ENCODE peak calls at places on chromosomes 3 and 15, in seven cellular contexts. B, I, C, R, V, T and Q are unnamed samples. For H3K4me1, the result is how much of the 10 kb centered on the place peaks cover.

GRCh38 chr15:69855172-69855562 is 242.6 kb downstream of the TLE3 start:
- DNase-seq in B (no peak), I (no peak), C (no peak), R (no peak), V (no peak), T (no peak), Q (no peak)

GRCh38 chr3:113947372-113948014 is at the start of gene ZDHHC23:
- DNase-seq in B (peak), I (peak), C (no peak), R (peak), V (peak), T (peak), Q (peak)

GRCh38 chr3:169751875-169752274 is 13.0 kb downstream of the TERC start:
- DNase-seq in B (no peak), I (no peak), C (no peak), R (no peak), V (no peak), T (no peak), Q (no peak)

GRCh38 chr3:46998121-46998851 is 18.8 kb downstream of the NBEAL2 start:
- DNase-seq in B (peak), I (peak), C (no peak), R (peak), V (peak), T (peak), Q (peak)

GRCh38 chr3:124607163-124607562 is 123.1 kb upstream of the UMPS start:
- DNase-seq in B (no peak), I (no peak), C (no peak), R (no peak), V (no peak), T (no peak), Q (no peak)

GRCh38 chr15:89367485-89368451 is 33.1 kb upstream of the POLG start:
- DNase-seq in B (no peak), I (no peak), C (no peak), R (no peak), V (no peak), T (no peak), Q (no peak)

GRCh38 chr3:179809639-179810038 is 156.8 kb downstream of the USP13 start:
- DNase-seq in B (no peak), I (no peak), C (no peak), R (no peak), V (no peak), T (no peak), Q (no peak)

GRCh38 chr3:59320080-59320479 is 270.3 kb upstream of the CFAP20DC start:
- DNase-seq in B (no peak), I (no peak), C (no peak), R (no peak), V (no peak), T (no peak), Q (no peak)

GRCh38 chr3:63980830-63981498 is 42.3 kb downstream of the PSMD6 start:
- DNase-seq in B (no peak), I (no peak), C (no peak), R (no peak), V (no peak), T (no peak), Q (no peak)

GRCh38 chr3:29281265-29282228 is 676 bp downstream of the RBMS3 start:
- DNase-seq in B (peak), I (no peak), C (no peak), R (peak), V (no peak), T (peak), Q (no peak)

GRCh38 chr3:29475305-29475825 is 194.5 kb downstream of the RBMS3 start:
- DNase-seq in B (no peak), I (no peak), C (no peak), R (no peak), V (no peak), T (no peak), Q (no peak)

GRCh38 chr3:43637702-43638101 is 15.9 kb upstream of the ANO10 start:
- DNase-seq in B (no peak), I (no peak), C (no peak), R (no peak), V (no peak), T (no peak), Q (no peak)

GRCh38 chr15:67359431-67360082 is 105.0 kb downstream of the IQCH start:
- DNase-seq in B (no peak), I (no peak), C (no peak), R (no peak), V (no peak), T (no peak), Q (no peak)

GRCh38 chr3:11470031-11470853 is 173.5 kb downstream of the VGLL4 start:
- DNase-seq in B (no peak), I (no peak), C (no peak), R (no peak), V (no peak), T (no peak), Q (no peak)

GRCh38 chr3:194369522-194370279 is at the start of gene LRRC15:
- DNase-seq in B (no peak), I (no peak), C (no peak), R (no peak), V (no peak), T (no peak), Q (no peak)

GRCh38 chr3:41222012-41222411 is 22.7 kb downstream of the CTNNB1 start:
- DNase-seq in B (no peak), I (no peak), C (no peak), R (no peak), V (no peak), T (no peak), Q (no peak)

GRCh38 chr3:41221278-41221677 is 22.0 kb downstream of the CTNNB1 start:
- DNase-seq in B (no peak), I (no peak), C (no peak), R (no peak), V (no peak), T (no peak), Q (no peak)

GRCh38 chr3:41223691-41224090 is 24.4 kb downstream of the CTNNB1 start:
- DNase-seq in B (no peak), I (no peak), C (no peak), R (no peak), V (no peak), T (no peak), Q (no peak)

GRCh38 chr3:41223078-41223477 is 23.8 kb downstream of the CTNNB1 start:
- DNase-seq in B (no peak), I (no peak), C (no peak), R (no peak), V (no peak), T (no peak), Q (no peak)

GRCh38 chr3:41222508-41222907 is 23.2 kb downstream of the CTNNB1 start:
- DNase-seq in B (no peak), I (no peak), C (no peak), R (no peak), V (no peak), T (no peak), Q (no peak)
- H3K27ac ChIP-seq in B (no peak), I (no peak), C (no peak), R (no peak), V (peak), T (no peak), Q (peak)

DNA sequence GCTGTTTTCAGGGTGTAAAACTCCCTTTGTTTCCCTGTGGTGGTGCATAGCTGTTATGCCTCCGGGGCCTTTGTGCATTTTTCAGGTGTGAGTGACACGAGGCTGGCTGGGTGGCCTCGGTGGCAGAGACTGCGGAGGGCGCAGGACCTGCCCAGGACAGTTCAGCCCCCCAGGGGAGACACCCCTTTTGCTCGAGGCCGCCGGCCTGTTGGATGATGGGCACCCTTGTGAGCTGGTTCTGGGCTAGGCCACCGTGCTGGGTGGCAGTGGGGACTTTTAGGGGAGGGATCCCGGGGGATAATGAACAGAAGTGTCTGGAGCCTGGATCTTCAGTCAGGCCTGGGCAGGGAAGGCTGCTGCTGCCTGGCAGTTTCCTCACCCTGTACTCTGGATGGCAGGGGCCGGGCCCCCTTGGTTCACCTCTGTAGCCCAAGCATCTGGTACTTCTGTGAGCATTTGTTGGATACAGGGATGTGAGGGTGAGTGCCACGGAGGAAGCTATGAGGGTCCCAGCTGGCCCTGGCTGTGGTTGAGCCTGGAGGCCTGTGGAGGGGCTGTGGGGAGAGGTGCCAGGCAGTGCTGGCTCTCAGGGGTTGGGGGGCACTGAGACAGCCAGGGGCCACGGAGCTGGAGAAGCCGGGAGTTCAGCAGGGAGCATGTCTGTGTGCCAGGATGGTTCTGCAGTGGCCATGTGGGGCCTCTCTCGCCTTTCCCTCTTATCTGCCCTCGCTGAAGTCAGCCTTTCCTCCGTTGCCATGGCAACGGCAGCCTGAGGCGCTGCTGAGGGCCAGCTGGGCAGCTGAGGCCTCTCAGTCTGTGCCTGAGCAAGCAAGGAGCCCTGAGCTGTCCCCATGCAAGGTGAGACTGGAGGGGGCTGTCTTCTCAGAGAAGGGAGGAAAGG is 49.0 kb downstream of the KY start:
- DNase-seq in B (no peak), I (no peak), C (no peak), R (peak), V (no peak), T (no peak), Q (no peak)
- H3K4me1 ChIP-seq in B (under half), I (under half), C (under half), R (under half), V (under half), T (under half), Q (under half)

DNA sequence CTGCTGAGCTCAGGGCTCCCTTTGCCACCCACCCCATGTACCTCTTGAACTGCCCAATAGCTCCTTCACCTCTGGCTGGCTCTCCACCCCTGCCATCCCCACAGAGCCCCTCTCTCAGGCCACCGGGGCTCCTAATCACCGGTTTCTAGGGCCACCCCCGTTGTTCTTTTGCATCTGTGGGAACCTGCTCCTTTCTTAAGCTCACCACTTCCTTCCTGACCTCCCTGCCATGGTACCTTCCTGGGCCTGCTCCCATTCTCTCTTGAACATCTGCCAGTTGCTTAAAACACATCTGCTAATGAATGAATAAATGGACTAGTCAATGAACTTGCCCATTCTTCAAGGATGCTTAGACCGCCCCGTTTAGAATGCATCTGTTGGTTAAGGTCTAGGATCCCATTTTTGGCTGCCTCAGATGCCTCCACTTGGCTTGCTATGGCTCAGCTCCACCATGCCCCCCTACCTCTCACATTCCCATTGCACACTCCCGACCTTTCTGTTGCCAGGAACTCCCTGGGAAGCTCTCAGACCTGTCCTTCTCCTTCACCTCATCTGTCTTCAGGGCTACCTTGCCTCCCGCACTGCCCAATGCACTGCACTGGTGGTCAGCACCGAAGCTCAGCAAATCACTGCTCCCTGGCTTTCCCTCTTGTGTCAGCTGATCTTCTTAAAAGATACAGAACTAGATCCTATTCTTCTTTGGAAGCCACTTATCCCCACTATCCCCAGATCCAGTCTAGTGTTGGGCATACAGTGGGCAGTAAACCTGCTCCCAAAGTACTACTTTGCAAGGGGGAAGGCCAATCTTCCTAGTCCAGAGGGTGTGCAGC is 9.1 kb downstream of the AMOTL2 start:
- DNase-seq in B (peak), I (no peak), C (no peak), R (no peak), V (no peak), T (peak), Q (no peak)
- H3K4me3 ChIP-seq in B (no peak), I (no peak), C (peak), R (no peak), V (peak), T (no peak), Q (no peak)

DNA sequence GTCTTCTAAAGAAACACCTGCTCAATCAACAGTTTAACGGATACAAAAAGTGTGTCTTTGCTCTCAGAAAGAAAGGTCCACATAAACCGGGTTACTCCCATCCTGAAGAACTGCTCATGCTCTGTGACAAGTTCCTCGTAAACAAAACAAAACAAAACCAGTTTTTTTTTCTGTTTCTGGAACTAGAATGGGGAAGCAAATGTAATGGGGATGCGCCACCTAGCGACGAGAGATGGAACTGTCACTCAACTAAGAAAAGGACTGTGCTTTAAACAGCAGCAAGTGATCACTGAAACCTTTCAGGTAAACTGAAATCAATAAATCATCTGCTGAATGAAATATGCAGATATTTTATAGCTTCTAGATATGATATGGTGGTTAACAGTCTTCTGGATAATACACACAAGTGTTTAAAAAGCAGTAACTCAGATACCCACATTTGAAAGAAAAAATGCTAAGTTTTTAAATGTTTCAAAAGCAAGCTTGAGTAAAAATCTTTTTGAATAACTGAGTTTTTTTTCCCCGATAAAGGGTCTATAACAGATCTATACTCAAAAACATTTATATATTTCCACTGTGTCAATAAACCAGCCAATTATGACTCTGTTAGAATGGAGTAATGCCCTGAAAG is 10.9 kb downstream of the TM2D3 start:
- DNase-seq in B (peak), I (peak), C (peak), R (peak), V (peak), T (peak), Q (peak)
- H3K27ac ChIP-seq in B (peak), I (peak), C (no peak), R (no peak), V (peak), T (peak), Q (peak)

DNA sequence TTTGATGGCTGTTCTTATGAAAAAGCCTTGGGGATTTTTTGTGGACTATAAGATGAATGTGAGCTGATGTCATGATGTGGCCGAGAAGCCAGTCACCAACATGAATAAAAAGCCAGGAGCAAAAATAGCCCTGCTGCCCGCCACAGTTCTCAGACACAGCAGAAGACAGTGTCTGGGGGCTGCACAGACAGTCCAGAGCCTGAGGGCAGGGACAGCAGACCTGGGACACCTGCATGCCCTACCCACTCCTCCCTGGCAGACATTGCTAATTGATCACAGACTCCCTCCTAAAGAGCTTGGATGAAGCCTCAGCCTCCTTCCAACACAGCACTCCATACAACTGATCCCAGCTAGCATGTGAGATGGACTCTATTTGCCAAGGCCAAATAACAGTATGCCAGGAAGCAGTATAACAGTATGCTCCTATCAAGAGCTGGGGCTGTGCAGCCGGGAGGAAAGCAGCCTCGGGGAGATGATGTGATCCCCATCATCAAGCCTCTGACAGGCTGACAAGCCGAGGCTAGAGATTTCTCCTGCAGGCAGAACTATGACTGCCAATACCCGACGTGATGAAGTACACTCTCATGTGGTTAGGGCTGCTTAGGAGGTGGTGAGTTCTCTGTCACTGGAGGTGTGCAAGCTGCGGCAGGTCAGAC is 105.4 kb upstream of the RPL32 start:
- DNase-seq in B (no peak), I (no peak), C (no peak), R (no peak), V (no peak), T (no peak), Q (no peak)
- H3K4me1 ChIP-seq in B (under half), I (under half), C (under half), R (under half), V (half or more), T (under half), Q (under half)

GRCh38 chr3:167559922-167560321 is 86.1 kb upstream of the SERPINI2 start:
- DNase-seq in B (no peak), I (no peak), C (no peak), R (no peak), V (no peak), T (no peak), Q (no peak)
- H3K4me3 ChIP-seq in B (no peak), I (no peak), C (no peak), R (no peak), V (no peak), T (no peak), Q (no peak)